ENCODE peak calls at places on chromosomes 3 and 15, in eight cellular contexts. Y, B, H, P, T, U, J and G are unnamed samples.

GRCh38 chr15:64149424-64150235 is 1.9 kb upstream of the SNX22 start:
- DNase-seq in J (peak; percentile 35), P (no peak), Y (peak; percentile 40), B (no peak), T (no peak), H (no peak), U (no peak), G (no peak)

GRCh38 chr3:149333518-149333859 is at the start of gene TM4SF18:
- DNase-seq in U (no peak), Y (no peak), J (no peak), B (no peak), H (no peak), T (no peak), P (no peak), G (no peak)

GRCh38 chr3:623914-624545 is 427.5 kb downstream of the CHL1 start:
- DNase-seq in Y (no peak), J (no peak), T (no peak), U (no peak), P (no peak), B (no peak), H (no peak), G (no peak)

GRCh38 chr3:67540198-67540894 is 114.1 kb downstream of the SUCLG2 start:
- DNase-seq in B (no peak), Y (no peak), U (no peak), J (no peak), P (no peak), T (no peak), H (no peak), G (no peak)

GRCh38 chr15:70378126-70379031 is 280.7 kb upstream of the TLE3 start:
- DNase-seq in T (no peak), H (peak; percentile 52), B (peak; percentile 89), U (no peak), J (no peak), P (no peak), Y (no peak), G (no peak)

GRCh38 chr3:64141476-64141875 is 83.8 kb downstream of the PRICKLE2 start:
- DNase-seq in T (no peak), U (no peak), B (no peak), P (no peak), H (no peak), J (no peak), Y (peak; percentile 17), G (no peak)

GRCh38 chr3:56323986-56324420 is 144.3 kb downstream of the ERC2 start:
- DNase-seq in H (no peak), T (no peak), P (no peak), U (no peak), Y (peak; percentile 74), B (no peak), J (no peak), G (no peak)

GRCh38 chr3:116863842-116864626 is 154.5 kb downstream of the TUSC7 start:
- DNase-seq in B (no peak), T (peak; percentile 16), P (peak; percentile 17), H (no peak), U (no peak), J (no peak), Y (peak; percentile 65), G (no peak)

GRCh38 chr3:107271787-107272387 is 105.4 kb upstream of the CCDC54 start:
- DNase-seq in T (no peak), Y (peak; percentile 55), P (no peak), U (no peak), B (no peak), J (no peak), H (no peak), G (no peak)

GRCh38 chr3:46280105-46280797 is 38.0 kb downstream of the CCR3 start:
- DNase-seq in H (no peak), J (no peak), Y (peak; percentile 85), B (no peak), T (no peak), U (peak; percentile 66), P (no peak), G (no peak)

GRCh38 chr15:60972301-60972700 is 256.8 kb downstream of the RORA start:
- DNase-seq in Y (peak; percentile 78), B (no peak), J (no peak), U (no peak), H (no peak), P (no peak), T (no peak), G (no peak)

GRCh38 chr15:85757073-85757938 is 37.4 kb downstream of the KLHL25 start:
- DNase-seq in T (no peak), H (no peak), Y (no peak), J (no peak), B (no peak), U (no peak), P (no peak), G (no peak)

GRCh38 chr3:49912787-49913375 is 9.2 kb upstream of the MST1R start:
- DNase-seq in U (no peak), Y (no peak), H (no peak), J (no peak), B (no peak), T (no peak), P (no peak), G (no peak)

GRCh38 chr3:54983266-54983910 is 55.5 kb upstream of the LRTM1 start:
- DNase-seq in B (no peak), H (no peak), J (no peak), P (no peak), Y (no peak), U (no peak), T (no peak), G (no peak)

GRCh38 chr15:60840703-60841411 is 361.9 kb upstream of the ICE2 start:
- DNase-seq in T (no peak), U (peak; percentile 63), J (no peak), Y (no peak), B (no peak), H (no peak), P (no peak), G (no peak)

GRCh38 chr3:128950223-128950938 is 43.5 kb downstream of the CFAP92 start:
- DNase-seq in H (no peak), T (no peak), U (peak; percentile 34), J (peak; percentile 16), P (no peak), Y (peak; percentile 22), B (peak; percentile 46), G (no peak)

GRCh38 chr3:141360888-141361598 is 7.3 kb upstream of the ZBTB38 start:
- DNase-seq in Y (peak; percentile 73), B (no peak), P (no peak), J (peak; percentile 42), T (no peak), U (no peak), H (no peak), G (peak; percentile 43)

GRCh38 chr15:73899197-73900128 is 26.1 kb downstream of the TBC1D21 start:
- DNase-seq in U (no peak), P (no peak), B (no peak), H (no peak), T (no peak), Y (no peak), J (no peak), G (no peak)
- TF ChIP-seq CTCF in U (no peak), P (no peak), B (no peak), H (no peak), T (no peak), Y (no peak), J (no peak), G (no peak)

DNA sequence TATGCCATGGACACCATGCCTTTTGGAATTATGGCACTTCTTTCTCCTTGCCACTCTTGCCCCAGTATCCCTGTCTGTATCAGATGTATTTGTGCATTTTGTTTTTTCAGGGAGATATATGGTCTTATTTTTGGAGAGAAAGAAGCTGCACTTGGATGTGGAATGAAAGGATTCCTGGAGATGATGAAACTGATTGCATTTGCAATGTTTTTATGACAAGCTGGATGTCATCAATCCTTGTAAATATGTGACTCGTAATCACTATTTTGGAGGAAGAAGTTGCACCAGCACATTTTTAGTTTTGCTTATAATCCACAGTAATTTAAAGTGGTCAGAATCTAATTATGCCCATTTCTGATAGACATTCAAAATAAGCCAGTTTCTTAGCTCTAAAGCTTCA is 165.0 kb downstream of the NR1D2 start:
- DNase-seq in P (no peak), J (no peak), H (no peak), B (no peak), Y (peak; percentile 15), U (no peak), T (no peak), G (no peak)
- H3K27me3 ChIP-seq in P (no peaks in the 10 kb centered on the region), J (no peaks in the 10 kb centered on the region), H (no peaks in the 10 kb centered on the region), B (no peaks in the 10 kb centered on the region), Y (no peaks in the 10 kb centered on the region), U (no peaks in the 10 kb centered on the region), T (no peaks in the 10 kb centered on the region), G (no peaks in the 10 kb centered on the region)

DNA sequence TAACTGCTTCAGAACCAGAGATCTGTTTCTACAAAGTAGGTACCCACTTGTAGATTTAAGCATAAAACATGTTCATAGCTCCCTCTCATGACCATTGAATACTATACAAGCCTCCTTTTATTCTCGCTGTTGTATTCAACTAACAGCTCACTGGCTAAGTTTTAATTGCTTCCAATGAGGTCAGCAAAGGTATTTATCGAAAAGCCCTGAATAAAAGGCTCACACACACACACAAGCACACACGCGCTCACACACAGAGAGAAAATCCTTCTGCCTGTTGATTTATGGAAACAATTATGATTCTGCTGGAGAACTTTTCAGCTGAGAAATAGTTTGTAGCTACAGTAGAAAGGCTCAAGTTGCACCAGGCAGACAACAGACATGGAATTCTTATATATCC is at the start of gene FGF7:
- DNase-seq in B (no peak), P (no peak), T (no peak), Y (no peak), H (no peak), J (no peak), U (no peak), G (no peak)
- H3K4me3 ChIP-seq in B (peak within 1 kb of the TSS; percentile 42), P (no peak within 1 kb of the TSS), T (no peak within 1 kb of the TSS), Y (no peak within 1 kb of the TSS), H (peak within 1 kb of the TSS; percentile 45), J (peak within 1 kb of the TSS; percentile 16), U (no peak within 1 kb of the TSS), G (no peak within 1 kb of the TSS)

GRCh38 chr3:58576716-58577115 is 475 bp downstream of the FAM107A start:
- DNase-seq in H (no peak), J (no peak), U (no peak), Y (no peak), P (no peak), T (no peak), B (no peak), G (no peak)

GRCh38 chr3:58578873-58579272 is 1.7 kb upstream of the FAM107A start:
- DNase-seq in H (no peak), U (no peak), J (no peak), Y (no peak), P (no peak), T (no peak), B (no peak), G (no peak)

GRCh38 chr3:58574682-58575081 is 2.5 kb downstream of the FAM107A start:
- DNase-seq in H (no peak), B (no peak), T (no peak), P (no peak), U (no peak), J (no peak), Y (no peak), G (no peak)

GRCh38 chr3:58575986-58576652 is 1.1 kb downstream of the FAM107A start:
- DNase-seq in J (no peak), U (no peak), T (no peak), H (no peak), Y (no peak), B (no peak), P (no peak), G (no peak)

DNA sequence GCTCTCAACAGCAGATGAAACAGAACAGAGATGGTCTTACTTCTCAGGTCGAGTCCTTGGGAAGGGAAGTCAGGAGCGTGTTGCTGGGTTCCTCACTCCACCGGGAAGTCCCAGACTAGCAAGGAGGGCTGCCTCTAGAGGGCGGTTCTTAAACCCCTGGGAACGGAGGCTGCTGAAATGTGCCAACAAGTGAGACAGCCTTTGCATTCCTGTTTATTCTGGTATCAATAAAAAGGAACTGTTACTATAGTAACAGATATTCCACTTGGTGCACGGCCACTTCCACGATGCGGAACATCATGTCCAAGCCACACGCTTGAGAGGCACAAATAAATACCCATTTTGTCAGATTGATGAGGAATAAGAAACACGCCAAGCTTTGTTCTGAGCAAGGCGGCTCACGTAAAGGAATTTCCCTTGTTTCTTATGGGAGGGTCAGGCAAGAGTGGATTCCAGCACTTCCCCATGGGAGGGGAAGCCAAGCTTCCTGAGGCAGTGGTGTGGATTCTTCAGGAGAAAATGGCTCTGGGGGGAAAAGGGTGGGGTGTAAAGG is at the start of gene FAM107A:
- DNase-seq in T (no peak), P (no peak), J (peak; percentile 42), H (peak; percentile 44), B (no peak), U (no peak), Y (peak; percentile 47), G (no peak)
- TF ChIP-seq CTCF in T (no peak), P (no peak), J (peak; percentile 17), H (peak; percentile 24), B (no peak), U (no peak), Y (peak; percentile 36), G (no peak)